ENCODE peak calls at places on chromosomes 13 and 19, in nine cellular contexts. Q is ELR; V is HTR-8/SVneo; H is left colon; A is stomach; T is stimulated activated CD4-positive, alpha-beta T cell treated with anti-CD3 and anti-CD28 coated beads, Interleukin-4, amount 100 ng/mL, for 48 hours; W is activated T-helper 2 cell treated with anti-CD3 and anti-CD28 coated beads, Interferon-gamma antibody, Interleukin-2, Interleukin-4, amounts not matched to agents 10 μg/mL and 5 μg/mL and 100 μg/mL, durations not matched to agents 14 hours and 24 hours and 36 hours; M is A549; S is T-helper 2 cell. E is an unnamed sample.

GRCh38 chr13:102309110-102309509 is 92.7 kb downstream of the FGF14 start:
- DNase-seq in Q (no peak), V (no peak), H (no peak), A (no peak), T (no peak), W (no peak), M (no peak), S (no peak), E (no peak)

GRCh38 chr19:38047048-38047435 is 140.0 kb downstream of the SIPA1L3 start:
- DNase-seq in Q (no peak), V (no peak), H (no peak), A (no peak), T (no peak), W (no peak), M (no peak), S (no peak), E (no peak)

GRCh38 chr13:30735025-30735967 is at the start of gene ALOX5AP:
- DNase-seq in Q (no peak), V (no peak), H (no peak), A (peak), T (no peak), W (no peak), M (no peak), S (peak), E (no peak)

GRCh38 chr19:48608798-48609263 is 2.3 kb downstream of the SPACA4 start:
- DNase-seq in Q (peak), V (peak), H (peak), A (no peak), T (no peak), W (peak), M (peak), S (peak), E (no peak)

GRCh38 chr19:15320118-15320517 is 12.2 kb downstream of the BRD4 start:
- DNase-seq in Q (peak), V (no peak), H (no peak), A (no peak), T (no peak), W (no peak), M (no peak), S (no peak), E (no peak)

GRCh38 chr13:50323440-50324070 is 308.3 kb downstream of the KCNRG start:
- DNase-seq in Q (peak), V (peak), H (no peak), A (no peak), T (no peak), W (no peak), M (no peak), S (no peak), E (no peak)

GRCh38 chr13:48412881-48413351 is at the start of gene LPAR6:
- DNase-seq in Q (peak), V (peak), H (no peak), A (no peak), T (no peak), W (no peak), M (no peak), S (no peak), E (no peak)

GRCh38 chr19:56671613-56671994 is at the start of gene ZNF835:
- DNase-seq in Q (no peak), V (peak), H (peak), A (peak), T (peak), W (peak), M (no peak), S (peak), E (no peak)

GRCh38 chr19:39696418-39696817 is 7.9 kb upstream of the LGALS14 start:
- DNase-seq in Q (peak), V (no peak), H (no peak), A (no peak), T (no peak), W (no peak), M (no peak), S (no peak), E (no peak)

GRCh38 chr19:1131718-1132552 is 28.1 kb downstream of the GPX4 start:
- DNase-seq in Q (peak), V (peak), H (peak), A (peak), T (peak), W (peak), M (no peak), S (peak), E (no peak)

GRCh38 chr13:94239135-94239534 is 240.3 kb downstream of the DCT start:
- DNase-seq in Q (peak), V (peak), H (no peak), A (no peak), T (no peak), W (no peak), M (no peak), S (no peak), E (no peak)

GRCh38 chr19:34428549-34429285 is 536 bp downstream of the UBA2 start:
- DNase-seq in Q (peak), V (peak), H (peak), A (peak), T (peak), W (peak), M (peak), S (no peak), E (no peak)

E was measured in cortex of kidney.